ENCODE peak calls at places on chromosome 9, in seven cellular contexts. W, D, G, P, L, M and I are unnamed samples.

GRCh38 chr9:136881691-136882108 is 4.6 kb upstream of the TRAF2 start:
- DNase-seq in W (no peak), D (no peak), G (no peak), P (no peak), L (no peak), M (peak), I (peak)

GRCh38 chr9:124282442-124283231 is 24.9 kb downstream of the NEK6 start:
- DNase-seq in W (no peak), D (no peak), G (no peak), P (peak), L (peak), M (no peak), I (no peak)

GRCh38 chr9:12640021-12640587 is 53.1 kb upstream of the TYRP1 start:
- DNase-seq in W (peak), D (no peak), G (peak), P (no peak), L (no peak), M (no peak), I (no peak)

GRCh38 chr9:33718987-33719386 is 76.4 kb upstream of the PRSS3 start:
- DNase-seq in W (no peak), D (no peak), G (no peak), P (peak), L (no peak), M (no peak), I (no peak)

GRCh38 chr9:134783699-134784039 is 96.9 kb upstream of the FCN2 start:
- DNase-seq in W (no peak), D (no peak), G (no peak), P (peak), L (peak), M (no peak), I (no peak)

GRCh38 chr9:111412280-111412679 is 71.9 kb downstream of the ECPAS start:
- DNase-seq in W (no peak), D (no peak), G (no peak), P (no peak), L (no peak), M (no peak), I (no peak)

GRCh38 chr9:3863686-3864085 is 337.9 kb upstream of the RFX3 start:
- DNase-seq in W (no peak), D (no peak), G (no peak), P (no peak), L (no peak), M (no peak), I (no peak)

GRCh38 chr9:86731511-86731993 is 215.8 kb downstream of the GAS1 start:
- DNase-seq in W (no peak), D (no peak), G (peak), P (no peak), L (no peak), M (no peak), I (no peak)

GRCh38 chr9:130128782-130129424 is 43.3 kb upstream of the NCS1 start:
- DNase-seq in W (peak), D (no peak), G (peak), P (peak), L (no peak), M (peak), I (peak)

GRCh38 chr9:95081998-95082397 is 235.5 kb downstream of the FANCC start:
- DNase-seq in W (no peak), D (no peak), G (no peak), P (no peak), L (no peak), M (no peak), I (no peak)

GRCh38 chr9:120783611-120784047 is 9.6 kb downstream of the FBXW2 start:
- DNase-seq in W (peak), D (no peak), G (no peak), P (no peak), L (no peak), M (no peak), I (no peak)

GRCh38 chr9:121860744-121861143 is 209.3 kb downstream of the DAB2IP start:
- DNase-seq in W (no peak), D (no peak), G (no peak), P (peak), L (peak), M (no peak), I (no peak)

DNA sequence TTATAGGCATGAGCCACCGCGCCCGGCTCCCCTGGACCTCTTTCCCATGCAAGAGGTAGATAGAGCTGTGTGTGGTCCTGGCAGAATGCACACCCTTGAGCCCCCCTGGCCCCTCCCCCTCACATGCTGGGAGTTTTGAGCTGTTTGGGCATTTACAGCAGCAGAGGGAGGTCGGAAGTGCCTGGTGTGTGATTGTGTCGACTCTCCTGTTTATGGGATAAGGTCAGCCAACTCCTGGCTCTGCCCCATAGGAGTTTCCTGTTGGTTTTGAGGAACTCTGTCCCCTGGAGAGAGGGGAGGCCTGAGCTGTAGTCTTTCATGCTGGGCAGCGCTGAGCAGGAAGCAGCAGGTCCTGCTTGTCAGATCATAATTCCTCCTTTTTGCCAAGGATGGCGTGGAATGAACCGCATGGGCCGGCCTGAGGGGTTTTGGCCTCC is 6.0 kb downstream of the LRRC8A start:
- DNase-seq in W (no peak), D (peak), G (no peak), P (no peak), L (no peak), M (no peak), I (no peak)
- TF ChIP-seq CTCF in W (no peak), D (no peak), G (no peak), P (no peak), L (no peak), M (no peak), I (no peak)

GRCh38 chr9:29697011-29697410 is 2123.7 kb upstream of the C9orf72 start:
- DNase-seq in W (no peak), D (no peak), G (no peak), P (no peak), L (no peak), M (no peak), I (no peak)
- TF ChIP-seq CTCF in W (no peak), D (no peak), G (no peak), P (no peak), L (no peak), M (no peak), I (no peak)

GRCh38 chr9:37079370-37080164 is 40.8 kb upstream of the ZCCHC7 start:
- DNase-seq in W (peak), D (peak), G (peak), P (peak), L (peak), M (peak), I (peak)
- TF ChIP-seq CTCF in W (no peak), D (no peak), G (no peak), P (no peak), L (no peak), M (no peak), I (no peak)

GRCh38 chr9:92147854-92148184 is 32.6 kb upstream of the SPTLC1 start:
- DNase-seq in W (no peak), D (no peak), G (no peak), P (no peak), L (no peak), M (no peak), I (no peak)

GRCh38 chr9:92151691-92152393 is 36.6 kb upstream of the SPTLC1 start:
- DNase-seq in W (no peak), D (no peak), G (no peak), P (peak), L (no peak), M (no peak), I (no peak)

GRCh38 chr9:92142329-92142728 is 27.1 kb upstream of the SPTLC1 start:
- DNase-seq in W (no peak), D (no peak), G (no peak), P (no peak), L (no peak), M (no peak), I (no peak)

GRCh38 chr9:92146610-92147009 is 31.4 kb upstream of the SPTLC1 start:
- DNase-seq in W (no peak), D (no peak), G (no peak), P (no peak), L (no peak), M (no peak), I (no peak)

GRCh38 chr9:92147030-92147853 is 32.0 kb upstream of the SPTLC1 start:
- DNase-seq in W (peak), D (no peak), G (peak), P (peak), L (no peak), M (no peak), I (peak)
- TF ChIP-seq CTCF in W (no peak), D (no peak), G (no peak), P (no peak), L (no peak), M (no peak), I (no peak)